ENCODE peak calls at places on chromosomes 16 and 17, in six cellular contexts. One of them, this sample, is unnamed.

GRCh38 chr17:54353789-54354525 is 531.2 kb downstream of the KIF2B start:
- DNase-seq in fibroblast of lung: no peak
- DNase-seq in IMR-90: no peak
- DNase-seq in GM23248: no peak
- DNase-seq in hepatocyte: no peak
- DNase-seq in PC-3: no peak
- DNase-seq in this sample: no peak

GRCh38 chr17:75877752-75878173 is 618 bp downstream of the TRIM47 start:
- DNase-seq in GM23248: peak
- DNase-seq in hepatocyte: peak
- DNase-seq in fibroblast of lung: peak
- DNase-seq in IMR-90: peak
- DNase-seq in PC-3: peak
- DNase-seq in this sample: peak

GRCh38 chr16:87325480-87325879 is 8.3 kb upstream of the C16orf95 start:
- DNase-seq in PC-3: no peak
- DNase-seq in IMR-90: peak
- DNase-seq in GM23248: peak
- DNase-seq in fibroblast of lung: no peak
- DNase-seq in hepatocyte: no peak
- DNase-seq in this sample: peak

GRCh38 chr17:561118-561517 is 153.5 kb downstream of the VPS53 start:
- DNase-seq in hepatocyte: no peak
- DNase-seq in fibroblast of lung: peak
- DNase-seq in IMR-90: peak
- DNase-seq in GM23248: peak
- DNase-seq in PC-3: peak
- DNase-seq in this sample: peak

GRCh38 chr17:54282886-54283285 is 460.2 kb downstream of the KIF2B start:
- DNase-seq in hepatocyte: no peak
- DNase-seq in PC-3: no peak
- DNase-seq in GM23248: no peak
- DNase-seq in IMR-90: no peak
- DNase-seq in fibroblast of lung: no peak
- DNase-seq in this sample: peak

GRCh38 chr16:73713817-73714495 is 582.7 kb upstream of the PSMD7 start:
- DNase-seq in PC-3: peak
- DNase-seq in fibroblast of lung: no peak
- DNase-seq in hepatocyte: peak
- DNase-seq in IMR-90: peak
- DNase-seq in GM23248: peak
- DNase-seq in this sample: peak

GRCh38 chr17:77372444-77373297 is 231.9 kb downstream of the SEC14L1 start:
- DNase-seq in fibroblast of lung: peak
- DNase-seq in GM23248: peak
- DNase-seq in IMR-90: peak
- DNase-seq in hepatocyte: peak
- DNase-seq in PC-3: no peak
- DNase-seq in this sample: peak

GRCh38 chr17:40309031-40309937 is at the start of gene RARA:
- DNase-seq in IMR-90: no peak
- DNase-seq in hepatocyte: peak
- DNase-seq in PC-3: no peak
- DNase-seq in GM23248: peak
- DNase-seq in fibroblast of lung: peak
- DNase-seq in this sample: no peak

GRCh38 chr16:11024333-11025053 is 80.1 kb downstream of the CLEC16A start:
- DNase-seq in hepatocyte: no peak
- DNase-seq in fibroblast of lung: peak
- DNase-seq in PC-3: peak
- DNase-seq in GM23248: no peak
- DNase-seq in IMR-90: no peak
- DNase-seq in this sample: peak

GRCh38 chr17:60102632-60103047 is 23.9 kb upstream of the HEATR6 start:
- DNase-seq in hepatocyte: no peak
- DNase-seq in GM23248: peak
- DNase-seq in fibroblast of lung: peak
- DNase-seq in PC-3: no peak
- DNase-seq in IMR-90: peak
- DNase-seq in this sample: no peak

GRCh38 chr17:64423881-64424280 is 25.0 kb upstream of the MILR1 start:
- DNase-seq in hepatocyte: no peak
- DNase-seq in PC-3: peak
- DNase-seq in GM23248: peak
- DNase-seq in fibroblast of lung: peak
- DNase-seq in IMR-90: no peak
- DNase-seq in this sample: no peak

GRCh38 chr17:79114455-79115301 is 40.1 kb downstream of the ENGASE start:
- DNase-seq in hepatocyte: peak
- DNase-seq in PC-3: peak
- DNase-seq in fibroblast of lung: no peak
- DNase-seq in GM23248: peak
- DNase-seq in IMR-90: no peak
- DNase-seq in this sample: peak

GRCh38 chr16:88468289-88469129 is 15.4 kb downstream of the ZFPM1 start:
- DNase-seq in fibroblast of lung: no peak
- DNase-seq in PC-3: peak
- DNase-seq in hepatocyte: no peak
- DNase-seq in IMR-90: peak
- DNase-seq in GM23248: peak
- DNase-seq in this sample: peak

GRCh38 chr16:11138026-11138768 is 117.8 kb downstream of the SOCS1 start:
- DNase-seq in GM23248: no peak
- DNase-seq in IMR-90: no peak
- DNase-seq in hepatocyte: no peak
- DNase-seq in PC-3: peak
- DNase-seq in fibroblast of lung: no peak
- DNase-seq in this sample: peak

GRCh38 chr17:13160790-13161189 is 143.0 kb upstream of the ELAC2 start:
- DNase-seq in hepatocyte: no peak
- DNase-seq in GM23248: no peak
- DNase-seq in fibroblast of lung: no peak
- DNase-seq in IMR-90: no peak
- DNase-seq in PC-3: no peak
- DNase-seq in this sample: no peak

GRCh38 chr17:61385869-61386245 is 13.8 kb upstream of the TBX2 start:
- DNase-seq in hepatocyte: no peak
- DNase-seq in IMR-90: peak
- DNase-seq in GM23248: peak
- DNase-seq in fibroblast of lung: no peak
- DNase-seq in PC-3: peak
- DNase-seq in this sample: no peak

GRCh38 chr17:43021739-43022512 is at the start of gene VAT1:
- DNase-seq in fibroblast of lung: peak
- DNase-seq in GM23248: peak
- DNase-seq in IMR-90: peak
- DNase-seq in PC-3: peak
- DNase-seq in hepatocyte: peak
- DNase-seq in this sample: peak

GRCh38 chr17:50220811-50221210 is 19.4 kb upstream of the COL1A1 start:
- DNase-seq in IMR-90: no peak
- DNase-seq in PC-3: no peak
- DNase-seq in GM23248: no peak
- DNase-seq in hepatocyte: no peak
- DNase-seq in fibroblast of lung: no peak
- DNase-seq in this sample: no peak

GRCh38 chr17:50218771-50219315 is 17.4 kb upstream of the COL1A1 start:
- DNase-seq in IMR-90: peak
- DNase-seq in hepatocyte: peak
- DNase-seq in PC-3: peak
- DNase-seq in GM23248: peak
- DNase-seq in fibroblast of lung: peak
- DNase-seq in this sample: peak

GRCh38 chr17:50218071-50218759 is 16.8 kb upstream of the COL1A1 start:
- DNase-seq in hepatocyte: no peak
- DNase-seq in IMR-90: peak
- DNase-seq in fibroblast of lung: no peak
- DNase-seq in GM23248: peak
- DNase-seq in PC-3: peak
- DNase-seq in this sample: no peak

GRCh38 chr17:50219939-50220465 is 18.6 kb upstream of the COL1A1 start:
- DNase-seq in PC-3: no peak
- DNase-seq in hepatocyte: peak
- DNase-seq in IMR-90: peak
- DNase-seq in GM23248: peak
- DNase-seq in fibroblast of lung: peak
- DNase-seq in this sample: no peak

GRCh38 chr17:50219345-50219744 is 17.9 kb upstream of the COL1A1 start:
- DNase-seq in GM23248: peak
- DNase-seq in IMR-90: peak
- DNase-seq in PC-3: peak
- DNase-seq in hepatocyte: peak
- DNase-seq in fibroblast of lung: peak
- DNase-seq in this sample: peak
- H3K4me2 ChIP-seq in GM23248: peak
- H3K4me2 ChIP-seq in IMR-90: peak
- H3K4me2 ChIP-seq in PC-3: peak
- H3K4me2 ChIP-seq in hepatocyte: peak
- H3K4me2 ChIP-seq in fibroblast of lung: peak
- H3K4me2 ChIP-seq in this sample: peak

GRCh38 chr17:74012465-74012864 is 191.0 kb upstream of the RPL38 start:
- DNase-seq in GM23248: no peak
- DNase-seq in IMR-90: no peak
- DNase-seq in PC-3: no peak
- DNase-seq in hepatocyte: no peak
- DNase-seq in fibroblast of lung: no peak
- DNase-seq in this sample: no peak
- H3K4me3 ChIP-seq in GM23248: no peak
- H3K4me3 ChIP-seq in IMR-90: no peak
- H3K4me3 ChIP-seq in PC-3: no peak
- H3K4me3 ChIP-seq in hepatocyte: no peak
- H3K4me3 ChIP-seq in fibroblast of lung: no peak
- H3K4me3 ChIP-seq in this sample: no peak

DNA sequence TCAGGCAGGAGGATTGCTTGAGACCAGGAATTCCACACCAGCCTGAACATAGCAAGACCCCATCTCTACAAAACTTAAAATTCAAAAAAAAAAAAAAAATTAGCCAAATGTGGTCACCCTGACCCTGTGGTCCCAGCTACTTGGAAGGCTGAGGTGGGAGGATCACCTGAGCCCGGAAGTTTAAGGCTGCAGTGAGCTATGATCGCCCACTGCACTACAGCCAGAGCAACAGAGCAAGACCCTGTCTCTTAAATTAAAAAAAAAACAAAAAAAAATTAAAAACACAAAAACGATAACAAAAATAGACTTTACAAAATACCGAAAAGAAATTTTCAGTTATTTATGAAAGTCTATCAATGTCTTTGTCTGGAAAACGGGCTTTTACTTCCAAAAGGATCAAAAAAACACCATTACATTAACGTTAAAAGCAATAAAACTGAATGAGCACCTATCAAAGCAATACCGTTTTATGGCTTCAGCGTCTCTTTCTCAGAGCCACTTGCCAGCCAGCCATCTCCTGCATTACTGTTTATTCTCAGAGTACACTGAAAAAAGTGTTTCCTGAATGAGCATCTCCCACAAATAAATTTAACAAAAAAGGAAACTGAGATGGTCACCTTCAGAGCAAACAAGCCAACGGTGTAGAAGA is 6.1 kb downstream of the USP7 start:
- DNase-seq in IMR-90: no peak
- DNase-seq in fibroblast of lung: no peak
- DNase-seq in PC-3: no peak
- DNase-seq in GM23248: no peak
- DNase-seq in hepatocyte: no peak
- DNase-seq in this sample: no peak
- H3K4me2 ChIP-seq in IMR-90: no peak
- H3K4me2 ChIP-seq in fibroblast of lung: peak
- H3K4me2 ChIP-seq in PC-3: peak
- H3K4me2 ChIP-seq in GM23248: peak
- H3K4me2 ChIP-seq in hepatocyte: peak
- H3K4me2 ChIP-seq in this sample: no peak

DNA sequence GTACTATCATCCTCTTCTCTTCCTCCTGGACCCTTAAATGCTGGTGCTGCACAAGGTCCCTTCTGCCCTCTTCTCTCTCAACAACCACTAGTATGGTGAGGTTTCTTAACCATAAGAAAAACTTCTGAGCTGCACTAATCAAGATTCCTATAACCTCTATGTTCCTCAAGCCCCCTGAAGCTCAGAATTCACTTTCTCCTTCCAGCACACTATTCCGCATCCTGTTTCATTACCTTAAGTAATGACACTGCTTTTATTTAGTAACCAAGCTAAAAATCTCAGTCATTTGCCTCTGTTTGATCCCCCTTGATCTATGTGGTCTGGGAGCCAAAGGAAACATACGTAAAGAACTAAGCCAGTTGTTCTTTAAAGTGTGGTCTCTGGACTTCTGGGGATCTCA is 20.1 kb downstream of the KANSL1 start:
- DNase-seq in GM23248: no peak
- DNase-seq in hepatocyte: no peak
- DNase-seq in IMR-90: no peak
- DNase-seq in PC-3: no peak
- DNase-seq in fibroblast of lung: no peak
- DNase-seq in this sample: no peak
- H3K4me3 ChIP-seq in GM23248: no peak
- H3K4me3 ChIP-seq in hepatocyte: no peak
- H3K4me3 ChIP-seq in IMR-90: no peak
- H3K4me3 ChIP-seq in PC-3: no peak
- H3K4me3 ChIP-seq in fibroblast of lung: no peak
- H3K4me3 ChIP-seq in this sample: no peak